ENCODE peak calls at places on chromosomes 3 and 15, in five cellular contexts. W is spleen, M is endothelial cell of umbilical vein, S is HCT116, R is suprapubic skin. U is an unnamed sample.

GRCh38 chr3:152961323-152961722 is 126.4 kb downstream of the P2RY1 start:
- DNase-seq in W (no peak), M (peak), S (peak), R (no peak), U (no peak)

GRCh38 chr3:142973217-142974009 is 9.9 kb upstream of the PAQR9 start:
- DNase-seq in W (no peak), M (no peak), S (no peak), R (no peak), U (no peak)

GRCh38 chr3:56087460-56087859 is 380.8 kb downstream of the ERC2 start:
- DNase-seq in W (no peak), M (no peak), S (no peak), R (no peak), U (no peak)

GRCh38 chr3:37115451-37115850 is 58.9 kb downstream of the LRRFIP2 start:
- DNase-seq in W (no peak), M (peak), S (no peak), R (no peak), U (no peak)

GRCh38 chr3:169085827-169086226 is 577.7 kb downstream of the MECOM start:
- DNase-seq in W (no peak), M (no peak), S (no peak), R (no peak), U (no peak)

GRCh38 chr15:48501208-48501607 is 144.3 kb downstream of the FBN1 start:
- DNase-seq in W (no peak), M (no peak), S (no peak), R (no peak), U (no peak)

GRCh38 chr3:25156526-25157075 is 271.5 kb upstream of the RARB start:
- DNase-seq in W (no peak), M (peak), S (no peak), R (no peak), U (no peak)

GRCh38 chr15:87209891-87210649 is 1046.5 kb downstream of the NTRK3 start:
- DNase-seq in W (no peak), M (no peak), S (no peak), R (no peak), U (no peak)

GRCh38 chr15:24772256-24772655 is 96.7 kb downstream of the NPAP1 start:
- DNase-seq in W (no peak), M (no peak), S (no peak), R (no peak), U (no peak)

GRCh38 chr3:127588675-127589577 is 1.6 kb downstream of the TPRA1 start:
- DNase-seq in W (no peak), M (peak), S (no peak), R (no peak), U (no peak)

GRCh38 chr3:71269896-71270295 is 313.6 kb downstream of the FOXP1 start:
- DNase-seq in W (no peak), M (no peak), S (no peak), R (no peak), U (no peak)

GRCh38 chr3:34683851-34684250 is 885.4 kb downstream of the PDCD6IP start:
- DNase-seq in W (no peak), M (peak), S (no peak), R (no peak), U (peak)

GRCh38 chr15:31271224-31271635 is 55.4 kb upstream of the KLF13 start:
- DNase-seq in W (no peak), M (no peak), S (no peak), R (peak), U (no peak)

GRCh38 chr3:175941352-175941751 is 1082.2 kb downstream of the NAALADL2 start:
- DNase-seq in W (no peak), M (peak), S (no peak), R (no peak), U (no peak)

GRCh38 chr3:61442696-61443095 is 118.7 kb upstream of the PTPRG start:
- DNase-seq in W (no peak), M (no peak), S (no peak), R (no peak), U (no peak)

GRCh38 chr3:61448378-61448777 is 113.0 kb upstream of the PTPRG start:
- DNase-seq in W (no peak), M (no peak), S (no peak), R (no peak), U (no peak)

GRCh38 chr3:61445924-61446323 is 115.4 kb upstream of the PTPRG start:
- DNase-seq in W (no peak), M (no peak), S (no peak), R (no peak), U (no peak)

GRCh38 chr3:61443886-61444285 is 117.5 kb upstream of the PTPRG start:
- DNase-seq in W (no peak), M (no peak), S (no peak), R (no peak), U (no peak)

GRCh38 chr3:61444794-61445193 is 116.6 kb upstream of the PTPRG start:
- DNase-seq in W (no peak), M (no peak), S (no peak), R (no peak), U (no peak)
- TF ChIP-seq POLR2AphosphoS5 in W (no peak), M (no peak), S (no peak), R (no peak), U (no peak)

GRCh38 chr3:11545186-11545851 is 98.4 kb downstream of the VGLL4 start:
- DNase-seq in W (peak), M (no peak), S (no peak), R (peak), U (peak)

GRCh38 chr3:11549580-11550140 is 94.1 kb downstream of the VGLL4 start:
- DNase-seq in W (peak), M (no peak), S (no peak), R (peak), U (no peak)

GRCh38 chr3:11546657-11547302 is 96.9 kb downstream of the VGLL4 start:
- DNase-seq in W (peak), M (no peak), S (no peak), R (peak), U (no peak)

GRCh38 chr3:11548721-11549131 is 95.0 kb downstream of the VGLL4 start:
- DNase-seq in W (peak), M (peak), S (peak), R (peak), U (no peak)

GRCh38 chr3:11547498-11547897 is 96.2 kb downstream of the VGLL4 start:
- DNase-seq in W (no peak), M (no peak), S (no peak), R (no peak), U (no peak)
- H3K27ac ChIP-seq in W (no peak), M (no peak), S (no peak), R (no peak), U (no peak)

GRCh38 chr3:141454055-141454454 is 32.8 kb upstream of the RASA2 start:
- DNase-seq in W (no peak), M (no peak), S (no peak), R (no peak), U (no peak)
- TF ChIP-seq POLR2A in W (no peak), M (no peak), S (no peak), R (no peak), U (no peak)

GRCh38 chr15:84143753-84144314 is 91.7 kb upstream of the GOLGA6L4 start:
- DNase-seq in W (no peak), M (no peak), S (no peak), R (no peak), U (no peak)

DNA sequence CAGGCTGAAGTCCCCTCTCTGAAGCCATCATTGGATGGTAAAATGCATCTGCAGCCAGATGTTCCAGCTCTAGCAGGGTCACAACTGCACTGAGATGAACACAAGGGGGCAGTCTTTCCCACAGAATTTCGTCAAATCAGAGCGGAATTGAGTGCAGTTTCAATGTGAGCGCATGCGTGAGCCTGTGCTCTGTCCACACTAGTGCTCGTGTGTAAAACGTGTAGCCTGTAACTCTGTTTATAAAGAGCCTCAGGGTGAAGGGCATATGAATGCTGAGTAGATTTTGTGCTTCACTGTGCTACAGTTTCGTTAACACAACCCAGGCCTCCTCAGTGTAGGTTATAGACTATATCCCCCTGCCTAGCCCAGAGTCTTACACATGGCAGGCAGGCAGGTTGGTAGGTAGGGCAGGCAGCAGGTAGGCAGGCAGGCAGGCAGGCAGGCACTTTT is 92.7 kb upstream of the GOLGA6L4 start:
- DNase-seq in W (no peak), M (peak), S (peak), R (no peak), U (peak)
- TF ChIP-seq POLR2AphosphoS5 in W (no peak), M (no peak), S (peak), R (no peak), U (no peak)

DNA sequence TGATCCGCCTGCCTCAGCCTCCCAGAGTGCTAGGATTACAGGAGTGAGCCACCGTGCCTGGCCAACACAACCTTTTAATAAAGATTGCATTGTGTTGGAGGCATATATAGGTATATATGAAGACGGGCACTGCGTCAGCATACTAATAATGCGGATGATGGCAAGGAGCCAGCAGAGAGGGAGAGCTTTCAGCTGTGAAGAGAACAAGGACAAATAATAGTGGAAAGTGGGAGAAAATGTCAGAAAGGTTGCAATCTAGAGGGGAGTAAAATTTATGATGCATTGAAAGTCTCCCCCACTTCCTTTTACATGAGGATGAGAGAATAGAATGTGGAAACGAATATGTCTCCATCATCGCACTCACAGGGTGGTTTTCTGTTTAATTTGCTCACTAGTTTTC is 170.5 kb upstream of the TBL1XR1 start:
- DNase-seq in W (no peak), M (no peak), S (no peak), R (no peak), U (no peak)
- H3K27ac ChIP-seq in W (no peak), M (no peak), S (no peak), R (no peak), U (no peak)